ENCODE peak calls at places on chromosomes 7 and 10, in nine cellular contexts. Y is transverse colon, A is A549, H is suprapubic skin, Z is GM12878, O is SK-N-SH, G is K562, B is tibial nerve, E is H1. S is an unnamed sample.

GRCh38 chr10:71266147-71266917 is 52.7 kb upstream of the SLC29A3 start:
- DNase-seq in G (peak; percentile 55), O (peak; percentile 76), H (no peak), E (no peak), Y (peak; percentile 61), B (no peak), A (no peak), Z (no peak), S (peak; percentile 74)

GRCh38 chr7:2943851-2944601 is 99.6 kb downstream of the CARD11 start:
- DNase-seq in B (no peak), G (no peak), Y (no peak), H (peak; percentile 65), A (no peak), E (no peak), O (no peak), Z (no peak), S (no peak)

GRCh38 chr10:95440756-95441546 is 120.2 kb downstream of the SORBS1 start:
- DNase-seq in B (no peak), E (no peak), Y (no peak), O (no peak), G (no peak), H (no peak), A (no peak), Z (peak; percentile 36), S (no peak)

GRCh38 chr7:87816389-87816788 is 59.8 kb downstream of the SLC25A40 start:
- DNase-seq in O (no peak), A (no peak), B (no peak), G (no peak), Z (no peak), Y (no peak), E (no peak), H (no peak), S (no peak)

GRCh38 chr7:43792471-43792870 is 34.0 kb downstream of the BLVRA start:
- DNase-seq in H (no peak), Z (no peak), A (no peak), Y (no peak), E (no peak), G (no peak), O (no peak), B (no peak), S (peak; percentile 15)

GRCh38 chr10:79407811-79408795 is 37.3 kb downstream of the ZCCHC24 start:
- DNase-seq in H (peak; percentile 82), Y (peak; percentile 51), O (peak; percentile 92), Z (no peak), B (peak; percentile 69), A (no peak), G (no peak), E (no peak), S (peak; percentile 82)

GRCh38 chr10:74801447-74801846 is 25.0 kb upstream of the KAT6B start:
- DNase-seq in G (no peak), O (no peak), Z (no peak), B (no peak), A (no peak), H (no peak), E (no peak), Y (no peak), S (no peak)

GRCh38 chr10:110918633-110919348 is at the start of gene BBIP1:
- DNase-seq in H (no peak), Z (peak; percentile 99), Y (no peak), B (peak; percentile 98), O (peak; percentile 89), E (peak; percentile 90), A (peak; percentile 92), G (no peak), S (no peak)

GRCh38 chr10:24269476-24269875 is 60.5 kb downstream of the KIAA1217 start:
- DNase-seq in A (no peak), H (no peak), Z (no peak), O (no peak), Y (no peak), B (no peak), E (no peak), G (no peak), S (no peak)

GRCh38 chr10:103653581-103654020 is 160.1 kb downstream of the NEURL1 start:
- DNase-seq in E (no peak), H (peak; percentile 84), Z (no peak), G (no peak), O (no peak), B (no peak), A (no peak), Y (peak; percentile 88), S (no peak)

GRCh38 chr7:2698581-2699288 is 10.7 kb downstream of the AMZ1 start:
- DNase-seq in B (no peak), Z (peak; percentile 93), G (no peak), H (no peak), A (no peak), Y (no peak), E (no peak), O (no peak), S (no peak)

GRCh38 chr7:50335795-50336754 is 31.6 kb downstream of the IKZF1 start:
- DNase-seq in Y (peak; percentile 68), O (peak; percentile 78), H (no peak), Z (no peak), B (no peak), G (peak; percentile 89), A (no peak), E (no peak), S (no peak)

GRCh38 chr10:26790596-26790995 is 70.2 kb downstream of the ABI1 start:
- DNase-seq in G (no peak), Z (no peak), E (no peak), B (no peak), A (no peak), O (no peak), Y (no peak), H (no peak), S (no peak)

GRCh38 chr7:99124636-99125504 is 19.0 kb downstream of the SMURF1 start:
- DNase-seq in E (no peak), A (no peak), G (no peak), O (no peak), Y (no peak), Z (no peak), H (no peak), B (no peak), S (no peak)
- H3K4me1 ChIP-seq in E (peaks cover 2% of the 10 kb centered on the region), A (peaks cover 68% of the 10 kb centered on the region), G (peaks cover 8% of the 10 kb centered on the region), O (peaks cover 9% of the 10 kb centered on the region), Y (peaks cover 49% of the 10 kb centered on the region), Z (no peaks in the 10 kb centered on the region), H (peaks cover 86% of the 10 kb centered on the region), B (peaks cover 33% of the 10 kb centered on the region), S (peaks cover 16% of the 10 kb centered on the region)

GRCh38 chr7:111762799-111763198 is 200.5 kb upstream of the IMMP2L start:
- DNase-seq in O (no peak), Z (no peak), G (no peak), Y (no peak), B (no peak), E (no peak), H (no peak), A (no peak), S (no peak)

GRCh38 chr7:111758332-111758731 is 196.0 kb upstream of the IMMP2L start:
- DNase-seq in G (no peak), A (no peak), Y (no peak), H (no peak), B (no peak), Z (no peak), O (no peak), E (no peak), S (no peak)

GRCh38 chr7:111765936-111766643 is 203.8 kb upstream of the IMMP2L start:
- DNase-seq in E (no peak), O (no peak), B (no peak), A (no peak), H (no peak), G (no peak), Z (no peak), Y (no peak), S (no peak)

GRCh38 chr7:111760043-111760442 is 197.8 kb upstream of the IMMP2L start:
- DNase-seq in H (no peak), O (no peak), B (no peak), G (no peak), Z (no peak), A (no peak), Y (no peak), E (no peak), S (no peak)

DNA sequence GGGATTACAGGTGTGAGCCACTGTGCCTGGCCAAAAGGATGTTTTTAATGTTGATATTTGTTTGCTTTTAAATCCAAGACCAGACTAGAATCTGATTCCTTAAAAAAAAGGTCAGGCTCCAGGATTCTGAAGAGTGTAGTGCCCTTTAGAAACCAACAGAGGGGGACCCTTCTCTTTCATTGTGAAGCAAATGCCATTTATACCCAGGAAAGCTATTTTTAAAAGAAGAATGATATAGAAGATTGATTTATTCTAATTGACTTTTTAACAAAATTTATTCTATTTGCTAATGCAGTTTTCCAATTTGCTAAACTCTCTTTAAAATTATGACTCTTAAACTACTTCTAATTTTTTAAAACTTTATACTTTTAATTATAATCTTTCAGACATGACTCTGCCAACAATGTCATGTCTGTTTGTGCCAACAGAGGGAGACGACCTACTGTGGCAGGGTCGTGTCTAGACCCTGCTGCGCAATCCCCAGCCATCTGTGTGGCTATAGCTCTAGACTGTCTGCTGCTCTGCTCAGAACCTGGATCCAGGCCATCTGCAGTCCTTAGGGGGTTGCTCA is 201.0 kb upstream of the IMMP2L start:
- DNase-seq in B (no peak), Y (no peak), Z (no peak), G (no peak), O (peak; percentile 75), A (peak; percentile 58), H (no peak), E (no peak), S (no peak)
- TF ChIP-seq CTCF in B (peak; percentile 52), Y (peak; percentile 58), Z (peak; percentile 43), G (peak; percentile 81), O (peak; percentile 99), A (peak; percentile 79), H (peak; percentile 14), E (peak; percentile 62), S (no peak)

GRCh38 chr10:132371641-132372081 is 25.3 kb upstream of the PWWP2B start:
- DNase-seq in H (peak; percentile 48), E (peak; percentile 66), B (no peak), Z (no peak), A (no peak), Y (no peak), G (peak; percentile 16), O (no peak), S (peak; percentile 20)

GRCh38 chr10:132370426-132371340 is 26.3 kb upstream of the PWWP2B start:
- DNase-seq in E (no peak), Y (no peak), G (no peak), Z (no peak), A (no peak), H (peak; percentile 73), O (no peak), B (no peak), S (peak; percentile 10)

GRCh38 chr10:132374176-132374575 is 22.8 kb upstream of the PWWP2B start:
- DNase-seq in B (no peak), O (no peak), Z (no peak), Y (no peak), E (no peak), A (no peak), G (no peak), H (peak; percentile 68), S (no peak)

GRCh38 chr10:132373241-132373955 is 23.6 kb upstream of the PWWP2B start:
- DNase-seq in B (no peak), E (no peak), G (no peak), Y (no peak), A (no peak), Z (no peak), O (no peak), H (peak; percentile 52), S (peak; percentile 21)

GRCh38 chr10:132372516-132373095 is 24.4 kb upstream of the PWWP2B start:
- DNase-seq in Y (no peak), H (peak; percentile 45), A (no peak), O (no peak), E (no peak), G (no peak), Z (no peak), B (no peak), S (no peak)
- TF ChIP-seq EP300 in Y (no peak), H (no peak), A (no peak), O (no peak), E (no peak), G (no peak), Z (no peak), B (no peak), S (no peak)

GRCh38 chr7:884191-885003 is 8.0 kb downstream of the GET4 start:
- DNase-seq in O (no peak), B (no peak), A (no peak), Y (no peak), E (no peak), H (no peak), G (no peak), Z (no peak), S (peak; percentile 21)
- H3K4me1 ChIP-seq in O (no peaks in the 10 kb centered on the region), B (peaks cover 6% of the 10 kb centered on the region), A (no peaks in the 10 kb centered on the region), Y (peaks cover 16% of the 10 kb centered on the region), E (peaks cover 10% of the 10 kb centered on the region), H (peaks cover 48% of the 10 kb centered on the region), G (peaks cover 50% of the 10 kb centered on the region), Z (no peaks in the 10 kb centered on the region), S (peaks cover 22% of the 10 kb centered on the region)